ENCODE peak calls at places on chromosomes 2 and 18, in eight cellular contexts. W is left ventricle myocardium inferior; T is HCT116; R is adrenal gland; E is K562; I is testis; N is heart left ventricle; J is naive thymus-derived CD4-positive, alpha-beta T cell. K is an unnamed sample.

GRCh38 chr2:224958873-224959272 is 83.4 kb downstream of the DOCK10 start:
- DNase-seq in W (no peak), T (no peak), R (no peak), E (no peak), I (no peak), N (no peak), J (no peak), K (no peak)

GRCh38 chr18:70363861-70364260 is 75.0 kb downstream of the SOCS6 start:
- DNase-seq in W (no peak), T (peak; percentile 72), R (no peak), E (no peak), I (no peak), N (no peak), J (no peak), K (no peak)

GRCh38 chr2:28632791-28633190 is 118.8 kb upstream of the PPP1CB start:
- DNase-seq in W (no peak), T (no peak), R (no peak), E (no peak), I (no peak), N (no peak), J (no peak), K (no peak)

GRCh38 chr18:57698571-57699276 is 77.1 kb upstream of the NARS1 start:
- DNase-seq in W (no peak), T (no peak), R (no peak), E (no peak), I (no peak), N (no peak), J (no peak), K (no peak)

GRCh38 chr2:54555318-54555837 is 99.3 kb downstream of the SPTBN1 start:
- DNase-seq in W (no peak), T (no peak), R (no peak), E (no peak), I (no peak), N (no peak), J (no peak), K (no peak)

GRCh38 chr2:241030883-241031282 is 32.5 kb downstream of the SNED1 start:
- DNase-seq in W (no peak), T (no peak), R (no peak), E (no peak), I (no peak), N (no peak), J (no peak), K (no peak)

GRCh38 chr2:204145197-204146190 is 208.9 kb downstream of the ICOS start:
- DNase-seq in W (peak; percentile 74), T (peak; percentile 60), R (peak; percentile 72), E (peak; percentile 69), I (peak; percentile 87), N (peak; percentile 73), J (peak; percentile 81), K (peak; percentile 72)

GRCh38 chr18:57397440-57397839 is 37.7 kb upstream of the ONECUT2 start:
- DNase-seq in W (no peak), T (peak; percentile 2), R (no peak), E (peak; percentile 2), I (no peak), N (no peak), J (no peak), K (no peak)

GRCh38 chr2:221570321-221571107 is 1.6 kb downstream of the EPHA4 start:
- DNase-seq in W (no peak), T (no peak), R (peak; percentile 7), E (no peak), I (peak; percentile 50), N (no peak), J (peak; percentile 28), K (peak; percentile 45)

GRCh38 chr18:45357681-45358470 is 257.4 kb upstream of the SLC14A2 start:
- DNase-seq in W (no peak), T (no peak), R (no peak), E (no peak), I (no peak), N (no peak), J (no peak), K (no peak)

GRCh38 chr2:70516596-70516995 is 37.0 kb downstream of the TGFA start:
- DNase-seq in W (no peak), T (no peak), R (peak; percentile 73), E (no peak), I (no peak), N (no peak), J (no peak), K (no peak)

GRCh38 chr2:68992341-68992740 is 17.9 kb downstream of the GKN1 start:
- DNase-seq in W (no peak), T (no peak), R (no peak), E (no peak), I (no peak), N (no peak), J (no peak), K (no peak)

GRCh38 chr2:121955313-121956211 is 200.1 kb downstream of the TSN start:
- DNase-seq in W (no peak), T (no peak), R (no peak), E (no peak), I (no peak), N (no peak), J (no peak), K (peak; percentile 37)

GRCh38 chr2:185456517-185456916 is 282.1 kb upstream of the FSIP2 start:
- DNase-seq in W (no peak), T (no peak), R (no peak), E (no peak), I (no peak), N (no peak), J (no peak), K (no peak)

GRCh38 chr2:46942143-46942526 is 26.5 kb upstream of the MCFD2 start:
- DNase-seq in W (no peak), T (no peak), R (peak; percentile 61), E (peak; percentile 38), I (peak; percentile 41), N (no peak), J (peak; percentile 53), K (peak; percentile 70)

GRCh38 chr2:109069430-109070194 is 59.4 kb upstream of the SH3RF3 start:
- DNase-seq in W (no peak), T (no peak), R (no peak), E (no peak), I (no peak), N (no peak), J (no peak), K (peak; percentile 67)

GRCh38 chr2:102439065-102439695 is 16.2 kb downstream of the IL18RAP start:
- DNase-seq in W (no peak), T (no peak), R (no peak), E (peak; percentile 36), I (no peak), N (no peak), J (no peak), K (no peak)

DNA sequence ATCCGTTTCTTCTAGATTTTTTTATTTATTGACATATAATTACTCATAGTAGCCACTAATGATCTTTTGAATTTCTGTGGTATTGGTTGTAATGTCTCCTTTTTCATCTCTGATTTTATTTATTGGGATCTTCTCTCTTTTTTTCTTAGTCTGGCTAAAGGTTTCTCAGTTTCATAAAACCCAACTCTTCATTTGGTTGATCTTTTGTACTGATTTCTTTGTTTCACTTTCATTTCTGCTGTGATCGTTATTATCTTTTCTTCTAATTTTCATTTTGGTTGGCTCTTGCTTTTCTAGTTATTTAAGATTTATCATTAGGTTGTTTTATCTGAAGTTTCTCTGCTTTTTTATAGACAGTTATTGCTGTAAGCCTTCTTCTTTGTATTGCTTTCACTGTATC is 463.6 kb upstream of the CRIM1 start:
- DNase-seq in W (no peak), T (no peak), R (no peak), E (no peak), I (no peak), N (no peak), J (no peak), K (no peak)
- H3K4me3 ChIP-seq in W (no peak overlapping the region), T (no peak overlapping the region), R (no peak overlapping the region), E (no peak overlapping the region), I (no peak overlapping the region), N (no peak overlapping the region), J (peak overlapping the region; percentile 4), K (no peak overlapping the region)

GRCh38 chr2:216159646-216160045 is 50.5 kb downstream of the XRCC5 start:
- DNase-seq in W (no peak), T (no peak), R (peak; percentile 60), E (no peak), I (no peak), N (no peak), J (no peak), K (no peak)

GRCh38 chr2:216161967-216162366 is 52.8 kb downstream of the XRCC5 start:
- DNase-seq in W (no peak), T (no peak), R (no peak), E (no peak), I (no peak), N (no peak), J (no peak), K (no peak)

GRCh38 chr2:216156822-216157221 is 47.7 kb downstream of the XRCC5 start:
- DNase-seq in W (no peak), T (no peak), R (no peak), E (no peak), I (no peak), N (no peak), J (no peak), K (no peak)

GRCh38 chr2:216160786-216161185 is 51.6 kb downstream of the XRCC5 start:
- DNase-seq in W (no peak), T (no peak), R (no peak), E (no peak), I (no peak), N (no peak), J (no peak), K (no peak)

GRCh38 chr2:216159161-216159560 is 50.0 kb downstream of the XRCC5 start:
- DNase-seq in W (no peak), T (no peak), R (no peak), E (no peak), I (no peak), N (no peak), J (no peak), K (no peak)
- H3K36me3 ChIP-seq in W (peaks cover 77% of the 10 kb centered on the region), T (peaks cover 60% of the 10 kb centered on the region), R (peaks cover 2% of the 10 kb centered on the region), E (peaks cover 91% of the 10 kb centered on the region), I (no peaks in the 10 kb centered on the region), N (peaks cover 21% of the 10 kb centered on the region), J (peaks cover 18% of the 10 kb centered on the region), K (peaks cover 46% of the 10 kb centered on the region)

GRCh38 chr18:37565985-37566478 is 434 bp upstream of the CELF4 start:
- DNase-seq in W (peak; percentile 54), T (no peak), R (peak; percentile 66), E (no peak), I (peak; percentile 82), N (peak; percentile 58), J (no peak), K (peak; percentile 96)
- H3K27me3 ChIP-seq in W (peaks cover 93% of the 10 kb centered on the region), T (peaks cover 22% of the 10 kb centered on the region), R (peaks cover 16% of the 10 kb centered on the region), E (peaks cover 21% of the 10 kb centered on the region), I (no peaks in the 10 kb centered on the region), N (peaks cover 81% of the 10 kb centered on the region), J (no peaks in the 10 kb centered on the region), K (peaks cover 76% of the 10 kb centered on the region)

DNA sequence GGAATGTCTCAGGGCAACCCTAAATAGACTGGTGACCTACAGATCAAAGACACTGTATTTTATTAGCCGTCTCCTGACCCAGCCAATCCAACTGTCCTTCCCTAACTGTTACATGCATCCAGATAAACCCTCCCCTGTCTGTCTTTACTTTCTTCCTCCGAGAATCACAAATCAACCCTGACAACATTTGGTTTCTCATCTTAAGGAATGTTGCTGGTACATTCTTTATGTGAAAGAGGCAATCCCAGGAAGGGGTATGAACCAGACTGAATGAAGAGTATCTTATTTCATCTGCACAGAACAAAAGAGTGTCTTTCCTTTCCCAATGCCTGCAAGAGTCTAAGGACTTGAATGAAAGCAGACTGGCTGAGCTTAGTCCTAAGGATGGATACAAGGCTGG is 113.9 kb upstream of the LTBP1 start:
- DNase-seq in W (no peak), T (no peak), R (no peak), E (no peak), I (no peak), N (no peak), J (no peak), K (no peak)
- H3K4me3 ChIP-seq in W (no peak overlapping the region), T (no peak overlapping the region), R (no peak overlapping the region), E (no peak overlapping the region), I (no peak overlapping the region), N (no peak overlapping the region), J (no peak overlapping the region), K (no peak overlapping the region)

GRCh38 chr2:71959494-71959893 is 188.2 kb downstream of the CYP26B1 start:
- DNase-seq in W (no peak), T (no peak), R (no peak), E (no peak), I (no peak), N (no peak), J (no peak), K (no peak)
- H3K36me3 ChIP-seq in W (no peaks in the 10 kb centered on the region), T (no peaks in the 10 kb centered on the region), R (no peaks in the 10 kb centered on the region), E (no peaks in the 10 kb centered on the region), I (no peaks in the 10 kb centered on the region), N (no peaks in the 10 kb centered on the region), J (no peaks in the 10 kb centered on the region), K (no peaks in the 10 kb centered on the region)

K was measured in H7.